ENCODE peak calls at places on chromosomes 11 and 22, in nine cellular contexts. R is GM23338; I is transverse colon; O is tibial nerve; L is spleen; K is CD4-positive, CD25-positive, alpha-beta regulatory T cell; M is tibial artery; E is body of pancreas; C is cardiac muscle cell. A is an unnamed sample.
A peak's percentile ranks its signal among the peaks of the same experiment; 100 is the strongest.

GRCh38 chr11:82653752-82654151 is 79.9 kb downstream of the FAM181B start:
- DNase-seq in O (no peak), I (no peak), M (no peak), R (no peak), K (no peak), L (no peak), E (no peak), C (no peak), A (no peak)

GRCh38 chr11:96037267-96037990 is 113.5 kb upstream of the MTMR2 start:
- DNase-seq in E (no peak), I (no peak), L (no peak), R (no peak), M (no peak), K (no peak), C (no peak), O (no peak), A (no peak)

GRCh38 chr11:79564288-79564925 is 123.6 kb upstream of the TENM4 start:
- DNase-seq in O (no peak), E (no peak), R (no peak), I (no peak), L (no peak), C (no peak), M (no peak), K (peak; percentile 1), A (no peak)

GRCh38 chr11:64144587-64145295 is 21.2 kb downstream of the MACROD1 start:
- DNase-seq in K (no peak), O (no peak), C (no peak), E (no peak), L (no peak), M (no peak), R (no peak), I (no peak), A (no peak)

GRCh38 chr11:61690706-61691377 is 10.7 kb downstream of the DAGLA start:
- DNase-seq in I (peak; percentile 82), M (no peak), C (no peak), L (no peak), K (no peak), R (no peak), E (peak; percentile 20), O (no peak), A (no peak)

GRCh38 chr11:111336582-111337256 is 38.4 kb downstream of the POU2AF3 start:
- DNase-seq in K (no peak), L (no peak), O (no peak), E (no peak), R (peak; percentile 23), M (no peak), C (peak; percentile 95), I (no peak), A (no peak)

GRCh38 chr22:38412435-38413084 is 42.4 kb downstream of the KCNJ4 start:
- DNase-seq in E (peak; percentile 43), R (peak; percentile 66), C (no peak), O (no peak), L (peak; percentile 74), I (no peak), K (no peak), M (no peak), A (peak; percentile 19)

GRCh38 chr11:1879342-1879940 is 12.3 kb downstream of the PRR33 start:
- DNase-seq in E (peak; percentile 10), O (peak; percentile 8), C (no peak), L (peak; percentile 74), K (no peak), I (no peak), M (no peak), R (no peak), A (no peak)

DNA sequence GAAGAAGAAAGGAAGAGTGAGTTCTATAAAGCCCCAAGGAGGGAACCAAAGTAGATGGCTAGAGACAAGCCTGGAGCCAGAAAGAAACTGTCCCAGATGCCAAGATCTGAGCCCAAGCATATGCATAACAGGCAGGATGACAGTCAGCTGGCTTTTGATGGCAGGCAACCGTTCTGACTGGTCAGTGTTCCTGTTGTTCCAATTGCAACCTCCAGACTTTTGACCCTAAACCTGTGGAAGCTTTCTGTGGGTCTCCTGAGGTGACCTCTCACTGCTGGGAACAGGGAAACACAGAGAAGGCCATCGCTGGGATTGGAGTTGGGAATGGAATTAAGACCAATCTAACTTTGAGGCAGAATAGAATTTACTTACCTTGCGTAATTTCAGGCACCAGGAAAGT is 21.6 kb upstream of the NNMT start:
- DNase-seq in I (no peak), R (no peak), O (no peak), E (no peak), C (no peak), M (no peak), L (no peak), K (no peak), A (no peak)
- H3K27me3 ChIP-seq in I (peaks cover 7% of the 10 kb centered on the region), R (no peaks in the 10 kb centered on the region), O (no peaks in the 10 kb centered on the region), E (no peaks in the 10 kb centered on the region), C (peaks cover 29% of the 10 kb centered on the region), M (no peaks in the 10 kb centered on the region), L (no peaks in the 10 kb centered on the region), K (peaks cover 13% of the 10 kb centered on the region), A (peaks cover 41% of the 10 kb centered on the region)

GRCh38 chr11:16925495-16926065 is 88.6 kb downstream of the PLEKHA7 start:
- DNase-seq in C (peak; percentile 57), M (no peak), K (no peak), O (no peak), E (peak; percentile 62), L (peak; percentile 78), I (peak; percentile 55), R (peak; percentile 94), A (no peak)

GRCh38 chr11:16924462-16924825 is 89.8 kb downstream of the PLEKHA7 start:
- DNase-seq in O (no peak), I (no peak), M (no peak), R (no peak), L (no peak), K (no peak), E (no peak), C (no peak), A (no peak)

GRCh38 chr11:16924826-16925494 is 89.3 kb downstream of the PLEKHA7 start:
- DNase-seq in L (no peak), O (no peak), R (peak; percentile 86), C (peak; percentile 68), K (no peak), M (peak; percentile 44), E (peak; percentile 88), I (peak; percentile 89), A (no peak)

GRCh38 chr11:16926868-16927267 is 87.3 kb downstream of the PLEKHA7 start:
- DNase-seq in R (peak; percentile 56), I (no peak), K (no peak), O (no peak), M (no peak), E (no peak), C (no peak), L (no peak), A (no peak)

DNA sequence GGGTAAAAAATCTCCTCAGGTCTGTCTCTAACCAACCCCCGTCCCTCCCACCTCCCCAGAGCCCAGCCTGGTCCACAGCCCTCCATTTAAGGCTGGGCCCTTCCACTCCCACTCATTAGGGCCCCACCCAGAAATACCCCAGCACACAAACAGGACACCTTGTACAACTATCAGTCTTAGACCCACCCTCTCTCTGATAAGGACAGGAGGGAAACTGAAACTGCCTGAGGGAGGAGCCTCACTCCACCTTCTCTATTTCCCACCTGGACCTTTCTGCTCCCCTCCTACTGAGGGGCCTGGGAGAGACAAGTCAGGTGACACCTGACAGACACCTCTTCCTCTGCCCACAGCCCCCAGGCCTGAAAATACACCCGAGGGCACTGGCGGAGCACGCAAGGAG is 90.2 kb downstream of the PLEKHA7 start:
- DNase-seq in K (no peak), E (peak; percentile 33), C (no peak), M (no peak), I (peak; percentile 80), L (no peak), O (no peak), R (no peak), A (no peak)
- H3K27ac ChIP-seq in K (no peak overlapping the region), E (peak overlapping the region; percentile 60), C (peak overlapping the region; percentile 78), M (no peak overlapping the region), I (peak overlapping the region; percentile 88), L (no peak overlapping the region), O (peak overlapping the region; percentile 71), R (no peak overlapping the region), A (no peak overlapping the region)

GRCh38 chr22:41917906-41918791 is 3.3 kb upstream of the SHISA8 start:
- DNase-seq in I (peak; percentile 64), L (peak; percentile 88), R (no peak), M (peak; percentile 49), C (peak; percentile 65), K (no peak), O (no peak), E (peak; percentile 40), A (no peak)

GRCh38 chr22:41916745-41917358 is 2.0 kb upstream of the SHISA8 start:
- DNase-seq in C (no peak), I (no peak), L (peak; percentile 68), O (no peak), E (no peak), K (no peak), M (no peak), R (no peak), A (no peak)

GRCh38 chr22:41915783-41916493 is 1.1 kb upstream of the SHISA8 start:
- DNase-seq in M (no peak), R (no peak), O (no peak), I (no peak), C (no peak), L (no peak), E (no peak), K (no peak), A (no peak)

GRCh38 chr22:41919357-41920224 is 4.7 kb upstream of the SHISA8 start:
- DNase-seq in R (peak; percentile 97), E (peak; percentile 56), C (peak; percentile 47), I (peak; percentile 82), L (peak; percentile 95), M (no peak), O (no peak), K (peak; percentile 18), A (peak; percentile 29)

DNA sequence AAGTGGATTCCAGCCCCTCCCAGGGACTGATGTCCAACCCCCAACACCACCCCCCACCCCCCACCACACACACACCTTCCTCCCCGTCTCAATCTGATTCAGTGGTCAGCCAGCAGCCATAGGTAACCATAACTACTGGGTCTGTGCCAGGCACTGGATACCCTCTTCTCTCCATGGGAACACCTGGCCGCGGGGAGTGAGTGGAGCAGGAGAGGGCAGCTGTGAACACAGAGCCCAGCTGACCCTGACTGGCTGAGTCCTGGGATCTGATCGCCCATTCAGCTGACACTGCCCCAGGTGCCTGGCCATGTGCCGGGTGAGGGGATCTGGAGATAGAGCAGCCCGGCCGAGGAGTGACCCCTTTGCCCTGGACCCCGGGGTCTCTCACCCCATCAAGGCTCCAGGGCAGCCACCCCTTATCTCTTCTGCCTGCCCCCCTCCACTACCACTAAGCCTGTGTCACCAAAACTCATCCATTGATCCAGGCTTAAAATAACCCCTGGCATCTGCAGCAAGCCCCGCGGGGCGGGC is 2.6 kb upstream of the SHISA8 start:
- DNase-seq in C (no peak), M (no peak), L (peak; percentile 80), E (no peak), O (no peak), K (no peak), I (no peak), R (no peak), A (no peak)
- H3K27me3 ChIP-seq in C (peaks cover 84% of the 10 kb centered on the region), M (peaks cover 84% of the 10 kb centered on the region), L (peaks cover 39% of the 10 kb centered on the region), E (peaks cover 26% of the 10 kb centered on the region), O (peaks cover 69% of the 10 kb centered on the region), K (peaks cover 14% of the 10 kb centered on the region), I (peaks cover 83% of the 10 kb centered on the region), R (peaks cover 95% of the 10 kb centered on the region), A (peaks cover 30% of the 10 kb centered on the region)

DNA sequence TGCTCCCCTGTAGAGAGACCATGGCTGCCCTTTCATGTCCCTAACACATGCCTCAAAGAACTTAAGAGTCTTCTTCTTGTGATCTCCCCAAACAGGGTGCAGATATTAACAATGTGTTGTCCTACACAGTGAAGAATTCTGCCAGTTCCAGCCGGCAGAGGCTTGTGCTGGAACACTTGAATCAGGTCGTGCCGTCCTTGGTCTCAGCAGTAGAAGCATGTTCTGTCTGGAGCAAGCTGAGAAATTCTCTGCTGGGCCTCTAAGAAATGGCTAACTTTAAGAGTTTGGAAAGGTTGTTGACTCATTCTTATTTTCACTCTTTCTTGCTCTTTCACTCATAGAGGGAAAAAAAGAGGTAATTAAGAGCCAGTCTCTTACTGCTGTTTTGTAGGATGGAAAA is 71.1 kb upstream of the SLC25A18 start:
- DNase-seq in R (no peak), C (no peak), E (no peak), O (no peak), I (no peak), M (no peak), K (no peak), L (no peak), A (no peak)
- H3K27ac ChIP-seq in R (peak overlapping the region; percentile 46), C (peak overlapping the region; percentile 86), E (no peak overlapping the region), O (peak overlapping the region; percentile 29), I (no peak overlapping the region), M (no peak overlapping the region), K (no peak overlapping the region), L (no peak overlapping the region), A (no peak overlapping the region)